ENCODE peak calls at places on chromosomes 5 and 9, in seven cellular contexts. T, O, J, K, W, B and A are unnamed samples.

GRCh38 chr9:34633851-34634550 is 3.6 kb downstream of the SIGMAR1 start:
- DNase-seq in T (peak), O (peak), J (no peak), K (peak), W (no peak), B (peak), A (peak)

GRCh38 chr9:107487521-107488399 is 1.8 kb downstream of the KLF4 start:
- DNase-seq in T (peak), O (peak), J (no peak), K (no peak), W (no peak), B (peak), A (peak)

GRCh38 chr5:139765409-139766217 is 30.0 kb upstream of the PSD2 start:
- DNase-seq in T (peak), O (peak), J (no peak), K (peak), W (no peak), B (peak), A (peak)

GRCh38 chr5:81409845-81410369 is 16.0 kb upstream of the ACOT12 start:
- DNase-seq in T (no peak), O (no peak), J (no peak), K (no peak), W (no peak), B (no peak), A (no peak)

GRCh38 chr9:127805620-127806019 is 2.9 kb downstream of the FPGS start:
- DNase-seq in T (peak), O (peak), J (no peak), K (no peak), W (no peak), B (no peak), A (peak)

GRCh38 chr5:173328896-173329369 is 719 bp upstream of the STC2 start:
- DNase-seq in T (peak), O (peak), J (no peak), K (peak), W (no peak), B (no peak), A (peak)

GRCh38 chr5:15013654-15014463 is 142.3 kb upstream of the ANKH start:
- DNase-seq in T (no peak), O (peak), J (peak), K (peak), W (peak), B (peak), A (no peak)

GRCh38 chr5:133873936-133874585 is 94.4 kb downstream of the C5orf15 start:
- DNase-seq in T (no peak), O (no peak), J (peak), K (no peak), W (no peak), B (no peak), A (no peak)

GRCh38 chr9:32552172-32552872 is at the start of the genes SMIM27 and TOPORS:
- DNase-seq in T (peak), O (peak), J (peak), K (peak), W (peak), B (peak), A (peak)
- TF ChIP-seq CTCF in T (peak), O (no peak), J (no peak), K (peak), W (no peak), B (no peak), A (no peak)

GRCh38 chr9:21110708-21111576 is 30.7 kb downstream of the IFNW1 start:
- DNase-seq in T (no peak), O (peak), J (peak), K (peak), W (peak), B (peak), A (peak)
- TF ChIP-seq CTCF in T (peak), O (peak), J (peak), K (peak), W (peak), B (peak), A (peak)

GRCh38 chr5:163386352-163386751 is 51.0 kb upstream of the CCNG1 start:
- DNase-seq in T (no peak), O (no peak), J (no peak), K (no peak), W (no peak), B (no peak), A (no peak)

GRCh38 chr5:163385276-163385675 is 52.1 kb upstream of the CCNG1 start:
- DNase-seq in T (no peak), O (no peak), J (no peak), K (no peak), W (no peak), B (no peak), A (no peak)

GRCh38 chr5:163383754-163384153 is 53.6 kb upstream of the CCNG1 start:
- DNase-seq in T (no peak), O (no peak), J (no peak), K (no peak), W (no peak), B (no peak), A (no peak)

GRCh38 chr5:163385824-163386223 is 51.6 kb upstream of the CCNG1 start:
- DNase-seq in T (no peak), O (no peak), J (no peak), K (no peak), W (no peak), B (no peak), A (no peak)

DNA sequence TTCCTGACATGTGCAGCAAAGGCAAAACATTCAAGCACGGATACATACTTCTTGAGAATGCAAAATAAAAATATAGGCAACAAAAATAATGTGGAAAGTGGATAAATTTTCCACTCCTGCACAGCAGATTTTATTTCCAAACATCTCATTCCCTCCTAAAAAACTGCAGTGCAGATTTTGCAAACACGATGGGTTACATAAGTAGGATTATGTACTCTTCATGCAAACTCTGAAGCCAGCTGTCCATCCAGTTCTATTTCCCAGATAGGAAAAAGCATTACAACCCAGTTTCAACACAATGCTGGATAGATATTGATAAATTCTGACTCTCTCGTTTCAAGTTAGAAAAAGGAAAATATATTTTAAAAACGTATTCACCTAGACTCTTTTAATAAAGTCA is 52.7 kb upstream of the CCNG1 start:
- DNase-seq in T (no peak), O (no peak), J (no peak), K (no peak), W (no peak), B (no peak), A (no peak)
- TF ChIP-seq CTCF in T (no peak), O (no peak), J (no peak), K (no peak), W (no peak), B (no peak), A (no peak)

DNA sequence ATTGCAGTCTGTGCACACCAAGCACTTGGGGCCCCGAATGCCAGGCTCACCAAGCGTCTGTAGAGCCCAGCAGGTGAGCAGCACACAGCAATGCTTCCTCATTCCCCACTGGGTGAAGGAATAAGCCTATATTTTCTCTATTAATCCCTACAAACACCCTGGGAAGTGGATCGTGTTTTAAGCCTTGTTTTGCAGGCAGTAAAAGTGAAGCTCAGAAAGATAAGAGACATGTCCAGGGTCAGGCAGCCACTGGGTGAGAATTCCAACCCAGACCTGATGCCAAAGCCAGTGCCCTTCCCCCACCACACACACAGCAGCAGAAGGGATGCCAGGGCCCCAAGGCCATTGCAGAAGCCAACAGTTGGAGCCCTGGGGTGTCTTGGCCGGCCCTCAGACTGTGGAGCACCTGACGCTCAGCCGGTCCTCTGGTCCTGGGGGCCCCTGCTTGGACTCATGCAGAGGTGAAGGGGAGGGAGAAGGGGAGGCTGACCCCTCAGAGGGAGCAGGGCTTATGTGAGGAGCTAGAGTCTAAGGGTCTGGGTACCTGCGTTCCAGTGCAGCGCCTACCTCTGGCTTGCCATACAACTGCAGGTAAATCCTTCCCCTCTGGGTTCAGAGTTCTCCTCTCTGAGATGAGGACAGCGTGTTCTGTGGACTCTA is 26.3 kb upstream of the SYNPO start:
- DNase-seq in T (peak), O (no peak), J (no peak), K (no peak), W (no peak), B (peak), A (no peak)
- TF ChIP-seq CTCF in T (peak), O (no peak), J (no peak), K (peak), W (no peak), B (peak), A (no peak)

DNA sequence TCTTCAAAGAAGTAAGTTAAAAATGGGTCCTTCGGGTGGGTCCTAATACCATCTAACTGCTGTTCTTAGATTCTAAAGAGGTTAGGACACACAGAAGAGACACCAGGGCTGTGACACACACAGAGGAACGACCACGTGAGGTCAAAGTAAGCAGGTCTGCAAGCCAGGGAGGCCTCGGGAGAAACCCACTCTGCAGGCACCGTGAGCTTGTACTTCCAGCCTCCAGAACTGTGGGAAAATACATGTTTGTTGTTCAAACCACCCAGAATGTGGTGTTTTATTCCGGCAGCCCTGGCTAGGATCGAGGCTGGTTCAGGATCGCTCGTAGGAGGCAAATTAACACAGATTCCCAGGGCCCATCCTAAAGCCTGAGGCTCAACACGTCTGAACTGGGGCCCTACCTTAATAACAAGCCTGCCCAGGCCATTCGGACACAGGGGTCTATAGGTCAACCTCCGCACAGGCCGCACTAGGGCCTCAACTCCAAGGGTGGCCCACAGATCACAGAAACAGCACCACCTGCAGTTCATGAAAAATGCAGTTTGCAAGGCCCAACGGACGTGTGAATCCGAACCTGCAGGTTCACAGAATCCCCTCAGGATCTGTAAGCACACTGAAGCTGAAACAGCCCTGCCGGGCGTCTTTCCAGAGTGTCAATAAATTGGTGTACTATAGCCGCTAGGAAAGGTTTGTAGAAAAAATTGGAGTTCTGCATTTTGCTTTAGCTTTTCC is 7.1 kb downstream of the MED10 start:
- DNase-seq in T (no peak), O (no peak), J (no peak), K (no peak), W (no peak), B (no peak), A (no peak)
- TF ChIP-seq CTCF in T (no peak), O (no peak), J (no peak), K (no peak), W (no peak), B (no peak), A (no peak)

GRCh38 chr9:37667706-37668672 is 17.2 kb downstream of the FRMPD1 start:
- DNase-seq in T (no peak), O (peak), J (no peak), K (no peak), W (no peak), B (no peak), A (no peak)
- TF ChIP-seq CTCF in T (no peak), O (no peak), J (peak), K (no peak), W (no peak), B (no peak), A (no peak)

GRCh38 chr5:35213608-35214007 is 16.7 kb downstream of the PRLR start:
- DNase-seq in T (no peak), O (no peak), J (no peak), K (no peak), W (no peak), B (no peak), A (no peak)
- TF ChIP-seq CTCF in T (peak), O (no peak), J (no peak), K (peak), W (no peak), B (no peak), A (no peak)

GRCh38 chr5:156019786-156020185 is 307.2 kb upstream of the SGCD start:
- DNase-seq in T (no peak), O (no peak), J (no peak), K (no peak), W (no peak), B (no peak), A (no peak)

GRCh38 chr5:156020650-156021049 is 306.3 kb upstream of the SGCD start:
- DNase-seq in T (no peak), O (no peak), J (no peak), K (no peak), W (no peak), B (no peak), A (no peak)

GRCh38 chr5:156015137-156015536 is 311.8 kb upstream of the SGCD start:
- DNase-seq in T (no peak), O (no peak), J (no peak), K (no peak), W (no peak), B (no peak), A (no peak)
- TF ChIP-seq CTCF in T (no peak), O (no peak), J (no peak), K (no peak), W (no peak), B (no peak), A (no peak)

DNA sequence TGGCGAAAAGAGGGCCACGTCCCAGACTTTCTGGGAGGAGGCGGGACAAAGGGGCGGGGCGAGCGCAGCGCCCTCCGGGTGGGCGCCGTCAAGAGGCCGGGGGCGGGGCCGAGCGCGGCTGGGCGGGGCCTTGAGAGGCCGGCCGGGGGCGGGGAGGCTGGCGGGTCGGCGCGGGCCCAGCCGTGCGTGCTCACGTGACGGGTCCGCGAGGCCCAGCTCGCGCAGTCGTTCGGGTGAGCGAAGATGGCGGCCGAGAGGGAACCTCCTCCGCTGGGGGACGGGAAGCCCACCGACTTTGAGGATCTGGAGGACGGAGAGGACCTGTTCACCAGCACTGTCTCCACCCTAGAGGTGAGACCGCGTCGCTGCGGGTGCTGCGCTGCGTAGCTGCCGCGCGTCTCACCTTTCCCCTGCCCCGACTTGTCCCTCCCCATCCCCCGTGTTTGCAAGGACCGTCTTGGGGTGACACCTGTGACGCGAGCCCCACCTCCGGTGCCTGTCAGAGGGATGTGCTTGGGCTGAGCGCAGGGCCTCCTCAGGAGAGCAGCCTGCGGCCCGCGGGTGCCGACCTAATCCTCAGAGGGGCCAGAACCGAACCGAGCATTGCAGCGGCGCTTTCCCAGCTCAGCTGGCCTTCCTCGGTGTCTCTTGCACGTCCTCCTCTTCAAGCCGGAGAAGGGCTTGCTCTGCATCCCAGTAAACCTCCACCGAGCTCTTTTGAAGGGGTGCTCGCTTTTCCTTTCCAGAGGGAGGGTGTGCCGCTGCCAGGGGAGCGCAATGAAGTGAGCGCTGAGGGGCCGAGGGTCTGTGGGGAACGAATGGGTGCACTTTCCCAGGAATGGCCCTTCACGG is at the start of gene SNX2:
- DNase-seq in T (peak), O (peak), J (peak), K (peak), W (peak), B (peak), A (peak)
- TF ChIP-seq CTCF in T (peak), O (no peak), J (peak), K (peak), W (no peak), B (peak), A (peak)